ENCODE peak calls at places on chromosomes 2 and 18, in eight cellular contexts. I is NCI-H1092 treated with DMSO at 0.1 percent for 48 hours; O is activated CD4-positive, alpha-beta T cell treated with anti-CD3 and anti-CD28 coated beads for 48 hours; D is activated naive CD4-positive, alpha-beta T cell; K is posterior cingulate gyrus; Q is tibial artery; L is activated CD8-positive, alpha-beta memory T cell treated with anti-CD3 and anti-CD28 coated beads, Interleukin-2, amount 50 U/mL, for 48 hours; Y is stimulated activated CD4-positive, alpha-beta T cell treated with anti-CD3 and anti-CD28 coated beads, Interleukin-2, amount 100 ng/mL, for 48 hours. M is an unnamed sample.

GRCh38 chr18:67665266-67665665 is 148.7 kb upstream of the DSEL start:
- DNase-seq in Q (no peak), D (no peak), Y (no peak), I (no peak), O (no peak), K (no peak), L (no peak), M (no peak)

GRCh38 chr2:64063924-64064331 is 44.7 kb upstream of the VPS54 start:
- DNase-seq in Q (no peak), O (no peak), Y (no peak), K (no peak), L (no peak), D (no peak), I (no peak), M (no peak)

GRCh38 chr2:152453129-152453642 is 118.2 kb downstream of the FMNL2 start:
- DNase-seq in O (no peak), I (no peak), D (no peak), L (no peak), Y (no peak), K (no peak), Q (no peak), M (peak)

GRCh38 chr18:48994044-48994651 is 43.4 kb upstream of the SMAD7 start:
- DNase-seq in I (no peak), K (no peak), O (no peak), Y (no peak), L (no peak), D (no peak), Q (no peak), M (no peak)

GRCh38 chr2:105857076-105857740 is 112.5 kb downstream of the NCK2 start:
- DNase-seq in Y (no peak), O (peak), D (no peak), L (peak), I (no peak), Q (no peak), K (peak), M (no peak)

GRCh38 chr2:241218131-241219029 is 29.9 kb downstream of the ANO7 start:
- DNase-seq in K (no peak), O (peak), I (peak), Y (no peak), D (no peak), L (peak), Q (no peak), M (peak)

GRCh38 chr2:168136392-168136977 is 110.9 kb downstream of the STK39 start:
- DNase-seq in O (no peak), D (no peak), I (peak), K (no peak), Y (no peak), Q (no peak), L (no peak), M (no peak)

GRCh38 chr2:12948231-12948962 is 231.7 kb downstream of the TRIB2 start:
- DNase-seq in L (no peak), Q (no peak), I (no peak), D (no peak), O (no peak), Y (no peak), K (no peak), M (no peak)

GRCh38 chr2:193542762-193543161 is 1348.0 kb upstream of the TMEFF2 start:
- DNase-seq in K (no peak), L (no peak), I (peak), Y (no peak), D (no peak), O (no peak), Q (no peak), M (no peak)